ENCODE peak calls at places on chromosome 17, in five cellular contexts. F is heart left ventricle, I is HFF-Myc, A is heart right ventricle, U is coronary artery. H is an unnamed sample.
A peak's percentile ranks its signal among the peaks of the same experiment; 100 is the strongest.

GRCh38 chr17:41527076-41528023 is 758 bp downstream of the KRT19 start:
- DNase-seq in F (no peak), I (no peak), A (no peak), U (no peak), H (no peak)

GRCh38 chr17:5355416-5356129 is 63.9 kb downstream of the NUP88 start:
- DNase-seq in F (no peak), I (peak; percentile 14), A (no peak), U (no peak), H (no peak)

GRCh38 chr17:63762106-63763078 is 11.0 kb downstream of the CCDC47 start:
- DNase-seq in F (no peak), I (no peak), A (no peak), U (no peak), H (no peak)

GRCh38 chr17:69030145-69030544 is 30.6 kb downstream of the ABCA9 start:
- DNase-seq in F (no peak), I (no peak), A (no peak), U (no peak), H (no peak)

GRCh38 chr17:67043283-67043682 is 1.1 kb upstream of the CACNG1 start:
- DNase-seq in F (no peak), I (no peak), A (no peak), U (no peak), H (no peak)

GRCh38 chr17:39921323-39921722 is 2.9 kb upstream of the GSDMB start:
- DNase-seq in F (no peak), I (no peak), A (no peak), U (no peak), H (no peak)

GRCh38 chr17:21680366-21680765 is 12.0 kb upstream of the KCNJ18 start:
- DNase-seq in F (peak; percentile 67), I (no peak), A (no peak), U (peak; percentile 62), H (no peak)

GRCh38 chr17:66930933-66931332 is 33.6 kb upstream of the CACNG4 start:
- DNase-seq in F (no peak), I (no peak), A (no peak), U (no peak), H (no peak)

GRCh38 chr17:4950075-4950756 is 703 bp upstream of the ENO3 start:
- DNase-seq in F (peak; percentile 91), I (no peak), A (peak; percentile 70), U (peak; percentile 85), H (no peak)

GRCh38 chr17:67260051-67260987 is 15.3 kb upstream of the HELZ start:
- DNase-seq in F (no peak), I (peak; percentile 38), A (peak; percentile 32), U (no peak), H (no peak)

GRCh38 chr17:78364436-78365281 is 4.8 kb upstream of the SOCS3 start:
- DNase-seq in F (no peak), I (no peak), A (no peak), U (peak; percentile 74), H (no peak)

GRCh38 chr17:68248886-68249872 is 1.3 kb downstream of the AMZ2 start:
- DNase-seq in F (no peak), I (no peak), A (no peak), U (no peak), H (peak; percentile 32)

GRCh38 chr17:61390479-61390791 is 9.2 kb upstream of the TBX2 start:
- DNase-seq in F (no peak), I (no peak), A (no peak), U (no peak), H (no peak)

GRCh38 chr17:61388561-61389356 is 10.9 kb upstream of the TBX2 start:
- DNase-seq in F (peak; percentile 44), I (no peak), A (no peak), U (no peak), H (no peak)

GRCh38 chr17:61391595-61392291 is 7.9 kb upstream of the TBX2 start:
- DNase-seq in F (no peak), I (no peak), A (no peak), U (no peak), H (no peak)

GRCh38 chr17:61387511-61388305 is 11.9 kb upstream of the TBX2 start:
- DNase-seq in F (peak; percentile 42), I (no peak), A (no peak), U (no peak), H (no peak)

GRCh38 chr17:61389670-61390478 is 9.8 kb upstream of the TBX2 start:
- DNase-seq in F (peak; percentile 79), I (no peak), A (no peak), U (no peak), H (no peak)
- TF ChIP-seq CTCF in F (peak; percentile 73), I (peak; percentile 98), A (peak; percentile 86), U (peak; percentile 81), H (peak; percentile 92)

DNA sequence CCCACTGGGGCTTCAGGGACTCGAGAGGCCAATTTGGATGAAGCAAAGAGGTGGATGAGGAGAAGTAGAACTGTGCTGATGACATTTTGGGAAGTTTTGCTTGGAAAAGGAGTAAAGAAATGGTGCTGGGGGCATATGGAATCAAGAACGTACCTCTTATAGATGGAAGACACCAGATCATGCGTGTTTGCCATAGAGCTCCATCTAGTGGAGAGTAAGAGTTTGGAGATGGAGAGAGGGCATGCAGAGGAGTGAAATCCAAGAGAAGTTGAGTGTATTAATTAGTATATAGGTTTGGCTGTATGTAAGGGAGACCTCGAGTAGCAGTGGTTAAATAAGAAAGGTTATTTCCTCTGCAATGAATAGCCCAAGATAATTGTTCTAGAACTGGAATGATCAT is 56.0 kb downstream of the SHISA6 start:
- DNase-seq in F (no peak), I (no peak), A (no peak), U (no peak), H (no peak)
- TF ChIP-seq CTCF in F (no peak), I (peak; percentile 18), A (no peak), U (no peak), H (peak; percentile 49)

DNA sequence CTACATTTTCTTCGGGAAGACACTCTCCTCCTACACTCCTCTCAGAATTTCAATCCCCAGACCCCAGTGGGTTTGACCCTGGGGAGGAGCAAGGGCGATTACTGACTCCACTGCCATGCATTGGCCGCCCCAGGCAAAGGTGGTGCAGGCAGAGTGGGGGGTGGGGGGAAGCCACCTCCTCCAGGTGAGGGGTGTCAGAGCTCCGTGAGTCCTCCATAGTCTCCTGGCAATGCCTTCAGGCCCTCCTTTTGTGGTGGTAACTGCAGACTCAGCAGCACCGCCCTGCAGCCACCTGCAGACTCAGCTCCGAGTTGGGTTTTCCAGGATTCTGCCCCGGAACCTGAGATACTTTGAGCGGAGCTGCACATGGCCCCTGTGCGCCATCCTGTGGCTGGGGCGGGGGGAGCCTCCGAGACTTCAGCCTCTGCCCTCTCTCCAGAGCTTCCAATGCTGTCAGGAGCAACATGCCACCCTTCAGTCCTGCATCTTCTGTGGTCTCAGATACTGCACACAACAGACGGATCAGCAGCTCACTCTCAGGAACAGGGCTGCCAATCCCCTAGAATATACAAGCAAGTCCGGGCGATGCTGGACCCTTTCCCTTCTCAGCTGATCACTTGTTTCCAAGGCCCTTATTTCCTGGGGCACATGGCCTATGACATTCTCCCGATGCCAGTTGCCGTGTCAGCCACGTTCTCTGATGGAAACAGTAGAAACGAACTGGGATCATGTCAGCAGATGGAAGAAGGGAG is 2.4 kb upstream of the SLC47A2 start:
- DNase-seq in F (no peak), I (no peak), A (no peak), U (no peak), H (no peak)
- TF ChIP-seq CTCF in F (no peak), I (peak; percentile 15), A (no peak), U (no peak), H (peak; percentile 23)

GRCh38 chr17:44363613-44364159 is at the start of gene FAM171A2:
- DNase-seq in F (peak; percentile 81), I (no peak), A (no peak), U (no peak), H (peak; percentile 92)
- TF ChIP-seq CTCF in F (peak; percentile 66), I (no peak), A (peak; percentile 96), U (peak; percentile 69), H (peak; percentile 92)

DNA sequence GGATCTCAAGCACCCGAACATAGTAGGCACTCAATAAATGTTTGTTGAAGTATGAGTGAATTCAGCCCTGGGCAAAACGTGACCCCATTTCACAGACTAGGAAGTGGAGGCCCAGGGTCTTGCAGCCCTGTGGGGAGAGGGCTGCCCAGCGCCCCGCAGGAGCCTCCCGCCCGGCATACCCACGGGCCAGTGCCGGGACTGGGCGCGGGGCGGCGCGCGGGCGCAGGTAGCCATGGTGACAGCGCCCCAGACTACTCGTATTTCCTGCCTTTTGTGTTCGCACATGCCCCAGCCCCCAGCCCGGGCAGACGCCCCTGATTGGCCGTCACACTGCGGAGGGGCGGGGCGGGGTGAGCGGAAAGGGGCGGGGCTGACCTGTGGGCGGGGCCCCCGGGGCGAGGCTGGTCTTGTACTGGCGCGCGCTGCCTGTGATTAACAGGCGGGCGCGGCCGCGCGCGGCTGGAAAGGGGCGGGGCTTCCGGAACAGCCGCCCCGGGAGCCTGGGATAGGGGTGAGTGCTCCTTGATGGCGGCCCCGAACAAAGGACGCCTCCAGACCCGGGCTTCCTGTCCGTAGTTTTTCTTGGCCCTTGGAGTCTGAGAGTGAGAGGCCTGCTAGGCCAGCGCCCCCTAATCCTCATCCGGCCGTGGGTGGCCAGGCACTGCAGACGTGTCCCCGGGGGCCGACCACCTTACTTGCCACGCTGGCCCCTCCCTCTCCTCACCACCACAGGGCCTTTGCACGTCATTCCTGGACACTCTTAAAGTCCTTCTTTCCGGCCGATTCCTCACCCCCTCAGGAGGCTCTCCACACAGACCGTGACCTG is 71.0 kb downstream of the RAI1 start:
- DNase-seq in F (peak; percentile 98), I (peak; percentile 67), A (peak; percentile 95), U (peak; percentile 99), H (peak; percentile 98)
- TF ChIP-seq CTCF in F (no peak), I (peak; percentile 23), A (peak; percentile 45), U (no peak), H (peak; percentile 31)

GRCh38 chr17:48908047-48908843 is at the start of gene UBE2Z:
- DNase-seq in F (peak; percentile 95), I (peak; percentile 82), A (peak; percentile 95), U (peak; percentile 97), H (peak; percentile 94)
- TF ChIP-seq CTCF in F (no peak), I (no peak), A (peak; percentile 47), U (no peak), H (peak; percentile 20)

GRCh38 chr17:35660902-35661301 is 70.5 kb upstream of the RASL10B start:
- DNase-seq in F (no peak), I (no peak), A (peak; percentile 8), U (no peak), H (no peak)
- TF ChIP-seq CTCF in F (no peak), I (no peak), A (peak; percentile 53), U (no peak), H (no peak)

GRCh38 chr17:17022011-17022800 is 20.1 kb upstream of the MPRIP start:
- DNase-seq in F (peak; percentile 44), I (no peak), A (no peak), U (no peak), H (no peak)
- TF ChIP-seq CTCF in F (no peak), I (no peak), A (no peak), U (no peak), H (no peak)

GRCh38 chr17:76383645-76384221 is 676 bp upstream of the SPHK1 start:
- DNase-seq in F (peak; percentile 79), I (no peak), A (peak; percentile 66), U (no peak), H (no peak)

GRCh38 chr17:76386966-76387765 is 2.8 kb downstream of the SPHK1 start:
- DNase-seq in F (no peak), I (no peak), A (no peak), U (no peak), H (no peak)

GRCh38 chr17:76384987-76385891 is 830 bp downstream of the SPHK1 start:
- DNase-seq in F (peak; percentile 74), I (no peak), A (peak; percentile 45), U (no peak), H (no peak)

GRCh38 chr17:76384222-76384986 is at the start of gene SPHK1:
- DNase-seq in F (peak; percentile 92), I (no peak), A (peak; percentile 63), U (no peak), H (peak; percentile 88)

GRCh38 chr17:76385892-76386786 is 1.7 kb downstream of the SPHK1 start:
- DNase-seq in F (peak; percentile 91), I (no peak), A (peak; percentile 86), U (no peak), H (peak; percentile 94)
- TF ChIP-seq CTCF in F (peak; percentile 94), I (peak; percentile 72), A (peak; percentile 86), U (peak; percentile 84), H (peak; percentile 88)

H was measured in osteocyte.